ENCODE peak calls at places on chromosomes 4 and X, in five cellular contexts. A is lower lobe of right lung, E is tibial artery, G is dorsolateral prefrontal cortex, U is transverse colon. N is an unnamed sample.

GRCh38 chrX:111719426-111720210 is 38.6 kb downstream of the ALG13 start:
- DNase-seq in E (no peak), G (no peak), A (no peak), U (no peak), N (no peak)

GRCh38 chr4:147830987-147831386 is 99.1 kb downstream of the ARHGAP10 start:
- DNase-seq in A (no peak), U (no peak), G (no peak), E (no peak), N (no peak)

GRCh38 chrX:108731144-108731543 is 5.2 kb downstream of the IRS4 start:
- DNase-seq in G (no peak), U (no peak), A (no peak), E (no peak), N (no peak)

GRCh38 chrX:29762006-29762405 is 453.4 kb upstream of the MAGEB2 start:
- DNase-seq in U (no peak), E (no peak), A (no peak), G (no peak), N (no peak)

GRCh38 chr4:60683953-60684352 is 516.2 kb upstream of the ADGRL3 start:
- DNase-seq in G (no peak), E (no peak), A (no peak), U (no peak), N (no peak)

GRCh38 chr4:98162696-98163095 is 19.4 kb upstream of the STPG2 start:
- DNase-seq in A (no peak), G (no peak), E (no peak), U (no peak), N (no peak)

GRCh38 chr4:40934671-40935070 is 184.9 kb downstream of the NSUN7 start:
- DNase-seq in G (no peak), E (no peak), A (no peak), U (no peak), N (no peak)

GRCh38 chrX:10352536-10352935 is 195.8 kb downstream of the CLCN4 start:
- DNase-seq in A (no peak), U (no peak), G (no peak), E (no peak), N (no peak)

GRCh38 chrX:38089173-38089982 is 83.0 kb downstream of the SYTL5 start:
- DNase-seq in U (no peak), E (no peak), G (no peak), A (no peak), N (no peak)

GRCh38 chr4:57053508-57053907 is 56.7 kb downstream of the IGFBP7 start:
- DNase-seq in E (no peak), U (no peak), A (no peak), G (no peak), N (no peak)

GRCh38 chrX:138945219-138945618 is 233.7 kb upstream of the FGF13 start:
- DNase-seq in G (no peak), E (no peak), A (no peak), U (no peak), N (no peak)

GRCh38 chr4:120895554-120895953 is 27.0 kb downstream of the PRDM5 start:
- DNase-seq in G (no peak), A (no peak), E (no peak), U (no peak), N (no peak)

DNA sequence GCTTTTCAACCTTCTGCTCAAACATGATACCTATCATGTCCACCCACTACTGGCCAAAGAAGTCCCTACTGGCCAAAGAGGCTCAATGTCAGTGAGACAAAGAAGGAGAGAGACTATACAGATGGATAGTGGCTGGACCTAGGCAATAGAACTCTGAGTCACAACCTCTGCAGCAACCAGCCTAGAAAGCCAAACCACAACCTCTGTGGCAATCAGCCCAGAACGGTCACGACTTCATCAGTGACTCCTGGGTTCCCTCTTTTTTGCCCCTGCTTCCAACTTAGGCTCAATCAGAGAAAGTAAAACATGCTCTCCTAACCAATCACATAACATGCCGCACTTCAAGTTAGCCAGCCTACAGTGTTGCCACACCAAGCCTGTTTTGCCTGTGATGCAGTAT is 203.5 kb downstream of the ANAPC10 start:
- DNase-seq in E (peak), U (peak), G (no peak), A (peak), N (no peak)
- TF ChIP-seq CTCF in E (no peak), U (no peak), G (no peak), A (no peak), N (no peak)

DNA sequence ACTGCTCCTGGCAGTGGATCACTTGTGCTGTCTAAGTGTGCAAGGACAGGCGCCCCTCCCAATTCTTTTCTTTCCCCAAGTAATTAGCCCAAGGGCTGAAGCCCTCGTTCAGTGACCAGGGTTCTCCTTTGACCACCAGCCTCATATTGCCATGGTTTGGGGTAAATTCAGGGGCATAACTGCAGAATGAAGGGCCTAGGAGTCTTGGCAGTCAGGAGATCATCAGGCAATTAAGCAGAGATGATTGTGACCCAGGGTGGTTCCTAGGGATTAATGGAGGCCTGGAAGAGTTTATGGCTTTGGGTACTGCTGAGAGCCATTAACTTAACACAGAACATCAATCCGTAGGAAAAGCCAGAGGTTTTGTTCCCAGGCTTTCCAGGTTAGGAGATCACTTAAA is 170.7 kb downstream of the PTTG2 start:
- DNase-seq in A (no peak), G (no peak), U (no peak), E (no peak), N (no peak)
- H3K27ac ChIP-seq in A (no peak), G (no peak), U (peak), E (peak), N (no peak)

DNA sequence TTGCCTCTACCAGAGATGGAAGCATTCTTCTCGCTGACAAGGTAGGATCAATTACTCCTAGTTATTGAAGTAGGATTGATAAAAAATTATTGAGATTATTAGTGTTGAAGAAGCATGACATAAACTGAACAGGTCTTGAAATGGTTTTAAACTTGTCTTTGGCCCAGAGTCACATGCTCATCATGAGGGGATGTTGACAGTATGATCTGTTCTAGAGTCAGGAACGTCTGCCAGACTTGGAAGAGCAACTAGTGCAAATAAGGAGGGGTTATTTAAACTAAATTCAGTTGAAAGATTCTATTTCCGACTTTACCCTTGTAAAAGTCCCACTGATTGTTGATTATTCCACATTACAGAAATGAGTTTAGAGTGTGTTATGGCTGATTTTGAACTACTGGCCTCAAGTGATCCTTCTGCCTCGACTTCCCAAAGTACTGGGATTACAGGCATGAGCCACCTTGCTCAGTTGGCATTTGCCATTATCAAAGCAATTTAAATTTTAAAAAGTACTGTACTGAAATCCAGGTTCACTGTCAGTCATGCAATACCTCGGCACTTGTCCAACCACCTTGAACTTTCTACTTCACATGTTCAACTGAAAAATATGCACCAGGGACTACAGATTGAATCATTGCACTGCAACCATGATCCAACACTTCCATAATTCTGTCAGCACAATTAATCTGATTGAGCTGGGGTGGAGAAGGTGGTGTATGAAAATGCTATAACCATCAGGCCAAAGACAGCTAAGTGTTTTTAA is 19.7 kb downstream of the FABP2 start:
- DNase-seq in A (no peak), E (no peak), G (no peak), U (no peak), N (no peak)
- H3K4me3 ChIP-seq in A (no peak), E (no peak), G (no peak), U (no peak), N (no peak)

DNA sequence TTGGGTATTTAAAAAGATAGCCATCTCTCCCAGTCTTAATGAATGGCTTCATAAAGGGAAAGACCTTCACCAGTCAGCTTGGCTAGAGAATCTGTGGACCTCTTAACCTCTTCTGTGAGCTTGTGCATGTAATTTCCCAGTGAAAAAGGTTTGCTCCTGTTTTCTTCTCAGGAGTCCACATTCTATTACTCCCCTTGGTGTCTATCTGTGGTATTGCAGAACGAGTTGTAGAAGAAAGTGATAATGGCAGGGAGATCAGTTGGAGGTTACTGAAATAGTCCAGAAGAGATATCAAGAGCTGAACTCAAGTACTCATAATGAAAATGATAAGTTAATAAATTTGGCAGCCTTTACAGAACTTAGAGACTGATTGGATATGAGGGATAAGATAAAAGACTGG is 16.5 kb upstream of the VAMP7 start:
- DNase-seq in E (no peak), A (no peak), G (no peak), U (no peak), N (no peak)
- TF ChIP-seq CTCF in E (no peak), A (no peak), G (no peak), U (no peak), N (no peak)

DNA sequence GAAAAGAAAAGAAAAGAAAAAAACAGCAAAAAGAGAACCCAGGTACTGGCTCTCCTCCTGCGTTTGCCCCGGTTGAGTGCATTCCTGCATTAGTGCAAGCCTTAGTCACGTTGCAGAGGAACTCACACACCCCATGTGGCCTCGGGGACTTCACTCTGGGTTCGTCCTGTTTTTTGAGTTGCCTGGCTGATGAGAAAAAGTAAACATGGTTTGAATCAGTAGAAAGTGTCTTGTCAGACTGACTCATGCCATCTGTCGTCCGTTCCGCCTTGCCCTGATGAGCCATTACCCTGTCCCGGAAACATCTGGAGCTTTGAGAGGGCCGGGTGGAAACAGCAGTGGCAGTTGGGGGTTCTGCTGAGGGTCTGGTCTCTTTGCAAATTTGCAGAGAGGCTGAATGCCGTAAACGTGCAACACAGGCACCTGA is 16.3 kb downstream of the CD99 start:
- DNase-seq in G (peak), A (no peak), E (peak), U (peak), N (no peak)
- H3K27ac ChIP-seq in G (no peak), A (peak), E (no peak), U (peak), N (peak)

N was measured in upper lobe of right lung.